ENCODE peak calls at places on chromosomes 3 and 15, in eight cellular contexts. One of them, this sample, is unnamed.

GRCh38 chr3:111794701-111795100 is 64.4 kb upstream of the PHLDB2 start:
- DNase-seq in D341Med: no peak
- DNase-seq in activated naive CD4-positive, alpha-beta T cell: no peak
- DNase-seq in stimulated activated CD8-positive, alpha-beta memory T cell treated with anti-CD3 and anti-CD28 coated beads, Interleukin-15, amount 100 ng/mL, for 24 hours: no peak
- DNase-seq in Calu3: no peak
- DNase-seq in ELR: no peak
- DNase-seq in activated naive CD8-positive, alpha-beta T cell treated with anti-CD3 and anti-CD28 coated beads, Interleukin-2, amount 50 U/mL, for 24 hours: no peak
- DNase-seq in HuH-7: no peak
- DNase-seq in this sample: no peak

GRCh38 chr3:197550489-197550888 is 5.3 kb downstream of the BDH1 start:
- DNase-seq in ELR: no peak
- DNase-seq in activated naive CD8-positive, alpha-beta T cell treated with anti-CD3 and anti-CD28 coated beads, Interleukin-2, amount 50 U/mL, for 24 hours: no peak
- DNase-seq in stimulated activated CD8-positive, alpha-beta memory T cell treated with anti-CD3 and anti-CD28 coated beads, Interleukin-15, amount 100 ng/mL, for 24 hours: no peak
- DNase-seq in activated naive CD4-positive, alpha-beta T cell: no peak
- DNase-seq in D341Med: no peak
- DNase-seq in Calu3: no peak
- DNase-seq in HuH-7: no peak
- DNase-seq in this sample: no peak

GRCh38 chr3:40169983-40170382 is 139.5 kb upstream of the EIF1B start:
- DNase-seq in activated naive CD4-positive, alpha-beta T cell: no peak
- DNase-seq in ELR: no peak
- DNase-seq in Calu3: no peak
- DNase-seq in D341Med: no peak
- DNase-seq in HuH-7: no peak
- DNase-seq in stimulated activated CD8-positive, alpha-beta memory T cell treated with anti-CD3 and anti-CD28 coated beads, Interleukin-15, amount 100 ng/mL, for 24 hours: no peak
- DNase-seq in activated naive CD8-positive, alpha-beta T cell treated with anti-CD3 and anti-CD28 coated beads, Interleukin-2, amount 50 U/mL, for 24 hours: no peak
- DNase-seq in this sample: no peak

GRCh38 chr15:64897345-64897985 is 14.2 kb upstream of the ANKDD1A start:
- DNase-seq in Calu3: peak; percentile 24
- DNase-seq in stimulated activated CD8-positive, alpha-beta memory T cell treated with anti-CD3 and anti-CD28 coated beads, Interleukin-15, amount 100 ng/mL, for 24 hours: no peak
- DNase-seq in D341Med: peak; percentile 10
- DNase-seq in ELR: peak; percentile 82
- DNase-seq in activated naive CD4-positive, alpha-beta T cell: no peak
- DNase-seq in HuH-7: no peak
- DNase-seq in activated naive CD8-positive, alpha-beta T cell treated with anti-CD3 and anti-CD28 coated beads, Interleukin-2, amount 50 U/mL, for 24 hours: no peak
- DNase-seq in this sample: no peak

GRCh38 chr3:130935761-130936160 is 41.9 kb downstream of the ATP2C1 start:
- DNase-seq in activated naive CD8-positive, alpha-beta T cell treated with anti-CD3 and anti-CD28 coated beads, Interleukin-2, amount 50 U/mL, for 24 hours: no peak
- DNase-seq in HuH-7: no peak
- DNase-seq in activated naive CD4-positive, alpha-beta T cell: no peak
- DNase-seq in Calu3: no peak
- DNase-seq in D341Med: no peak
- DNase-seq in ELR: peak; percentile 75
- DNase-seq in stimulated activated CD8-positive, alpha-beta memory T cell treated with anti-CD3 and anti-CD28 coated beads, Interleukin-15, amount 100 ng/mL, for 24 hours: no peak
- DNase-seq in this sample: no peak

GRCh38 chr3:193499152-193499551 is 55.5 kb downstream of the ATP13A4 start:
- DNase-seq in ELR: no peak
- DNase-seq in D341Med: no peak
- DNase-seq in Calu3: no peak
- DNase-seq in activated naive CD8-positive, alpha-beta T cell treated with anti-CD3 and anti-CD28 coated beads, Interleukin-2, amount 50 U/mL, for 24 hours: no peak
- DNase-seq in stimulated activated CD8-positive, alpha-beta memory T cell treated with anti-CD3 and anti-CD28 coated beads, Interleukin-15, amount 100 ng/mL, for 24 hours: no peak
- DNase-seq in activated naive CD4-positive, alpha-beta T cell: no peak
- DNase-seq in HuH-7: peak; percentile 6
- DNase-seq in this sample: no peak

GRCh38 chr3:22996926-22997600 is 206.1 kb upstream of the UBE2E2 start:
- DNase-seq in activated naive CD4-positive, alpha-beta T cell: no peak
- DNase-seq in stimulated activated CD8-positive, alpha-beta memory T cell treated with anti-CD3 and anti-CD28 coated beads, Interleukin-15, amount 100 ng/mL, for 24 hours: no peak
- DNase-seq in ELR: no peak
- DNase-seq in HuH-7: no peak
- DNase-seq in activated naive CD8-positive, alpha-beta T cell treated with anti-CD3 and anti-CD28 coated beads, Interleukin-2, amount 50 U/mL, for 24 hours: no peak
- DNase-seq in Calu3: no peak
- DNase-seq in D341Med: no peak
- DNase-seq in this sample: no peak

GRCh38 chr15:41603941-41604660 is 45.1 kb downstream of the TYRO3 start:
- DNase-seq in HuH-7: peak; percentile 55
- DNase-seq in ELR: peak; percentile 86
- DNase-seq in Calu3: peak; percentile 56
- DNase-seq in activated naive CD8-positive, alpha-beta T cell treated with anti-CD3 and anti-CD28 coated beads, Interleukin-2, amount 50 U/mL, for 24 hours: peak; percentile 56
- DNase-seq in activated naive CD4-positive, alpha-beta T cell: no peak
- DNase-seq in D341Med: peak; percentile 82
- DNase-seq in stimulated activated CD8-positive, alpha-beta memory T cell treated with anti-CD3 and anti-CD28 coated beads, Interleukin-15, amount 100 ng/mL, for 24 hours: no peak
- DNase-seq in this sample: peak; percentile 46

GRCh38 chr15:47185222-47185800 is 532.0 kb upstream of the SEMA6D start:
- DNase-seq in activated naive CD8-positive, alpha-beta T cell treated with anti-CD3 and anti-CD28 coated beads, Interleukin-2, amount 50 U/mL, for 24 hours: no peak
- DNase-seq in HuH-7: no peak
- DNase-seq in ELR: no peak
- DNase-seq in Calu3: no peak
- DNase-seq in activated naive CD4-positive, alpha-beta T cell: no peak
- DNase-seq in D341Med: peak; percentile 41
- DNase-seq in stimulated activated CD8-positive, alpha-beta memory T cell treated with anti-CD3 and anti-CD28 coated beads, Interleukin-15, amount 100 ng/mL, for 24 hours: no peak
- DNase-seq in this sample: no peak

GRCh38 chr3:194491996-194492395 is 5.2 kb upstream of the ATP13A3 start:
- DNase-seq in stimulated activated CD8-positive, alpha-beta memory T cell treated with anti-CD3 and anti-CD28 coated beads, Interleukin-15, amount 100 ng/mL, for 24 hours: no peak
- DNase-seq in activated naive CD8-positive, alpha-beta T cell treated with anti-CD3 and anti-CD28 coated beads, Interleukin-2, amount 50 U/mL, for 24 hours: no peak
- DNase-seq in D341Med: no peak
- DNase-seq in activated naive CD4-positive, alpha-beta T cell: no peak
- DNase-seq in Calu3: no peak
- DNase-seq in HuH-7: no peak
- DNase-seq in ELR: no peak
- DNase-seq in this sample: no peak

GRCh38 chr3:14429237-14429636 is 26.8 kb downstream of the SLC6A6 start:
- DNase-seq in stimulated activated CD8-positive, alpha-beta memory T cell treated with anti-CD3 and anti-CD28 coated beads, Interleukin-15, amount 100 ng/mL, for 24 hours: no peak
- DNase-seq in activated naive CD4-positive, alpha-beta T cell: no peak
- DNase-seq in HuH-7: no peak
- DNase-seq in ELR: no peak
- DNase-seq in activated naive CD8-positive, alpha-beta T cell treated with anti-CD3 and anti-CD28 coated beads, Interleukin-2, amount 50 U/mL, for 24 hours: no peak
- DNase-seq in Calu3: no peak
- DNase-seq in D341Med: peak; percentile 86
- DNase-seq in this sample: no peak

GRCh38 chr15:66986951-66987350 is 78.5 kb upstream of the SMAD3 start:
- DNase-seq in HuH-7: no peak
- DNase-seq in activated naive CD4-positive, alpha-beta T cell: no peak
- DNase-seq in activated naive CD8-positive, alpha-beta T cell treated with anti-CD3 and anti-CD28 coated beads, Interleukin-2, amount 50 U/mL, for 24 hours: no peak
- DNase-seq in stimulated activated CD8-positive, alpha-beta memory T cell treated with anti-CD3 and anti-CD28 coated beads, Interleukin-15, amount 100 ng/mL, for 24 hours: no peak
- DNase-seq in D341Med: no peak
- DNase-seq in ELR: no peak
- DNase-seq in Calu3: no peak
- DNase-seq in this sample: no peak

GRCh38 chr15:81054236-81054635 is 53.5 kb downstream of the TLNRD1 start:
- DNase-seq in HuH-7: no peak
- DNase-seq in Calu3: no peak
- DNase-seq in ELR: no peak
- DNase-seq in D341Med: no peak
- DNase-seq in stimulated activated CD8-positive, alpha-beta memory T cell treated with anti-CD3 and anti-CD28 coated beads, Interleukin-15, amount 100 ng/mL, for 24 hours: no peak
- DNase-seq in activated naive CD8-positive, alpha-beta T cell treated with anti-CD3 and anti-CD28 coated beads, Interleukin-2, amount 50 U/mL, for 24 hours: no peak
- DNase-seq in activated naive CD4-positive, alpha-beta T cell: no peak
- DNase-seq in this sample: no peak

GRCh38 chr3:65107174-65107573 is 419.4 kb upstream of the ADAMTS9 start:
- DNase-seq in Calu3: no peak
- DNase-seq in activated naive CD4-positive, alpha-beta T cell: no peak
- DNase-seq in HuH-7: no peak
- DNase-seq in stimulated activated CD8-positive, alpha-beta memory T cell treated with anti-CD3 and anti-CD28 coated beads, Interleukin-15, amount 100 ng/mL, for 24 hours: no peak
- DNase-seq in D341Med: no peak
- DNase-seq in ELR: no peak
- DNase-seq in activated naive CD8-positive, alpha-beta T cell treated with anti-CD3 and anti-CD28 coated beads, Interleukin-2, amount 50 U/mL, for 24 hours: no peak
- DNase-seq in this sample: no peak

GRCh38 chr15:86382341-86382740 is 302.7 kb downstream of the AGBL1 start:
- DNase-seq in activated naive CD4-positive, alpha-beta T cell: no peak
- DNase-seq in Calu3: no peak
- DNase-seq in ELR: no peak
- DNase-seq in activated naive CD8-positive, alpha-beta T cell treated with anti-CD3 and anti-CD28 coated beads, Interleukin-2, amount 50 U/mL, for 24 hours: no peak
- DNase-seq in stimulated activated CD8-positive, alpha-beta memory T cell treated with anti-CD3 and anti-CD28 coated beads, Interleukin-15, amount 100 ng/mL, for 24 hours: no peak
- DNase-seq in HuH-7: no peak
- DNase-seq in D341Med: no peak
- DNase-seq in this sample: no peak

GRCh38 chr3:5317572-5317971 is 130.1 kb downstream of the EDEM1 start:
- DNase-seq in ELR: no peak
- DNase-seq in D341Med: no peak
- DNase-seq in Calu3: peak; percentile 42
- DNase-seq in HuH-7: no peak
- DNase-seq in stimulated activated CD8-positive, alpha-beta memory T cell treated with anti-CD3 and anti-CD28 coated beads, Interleukin-15, amount 100 ng/mL, for 24 hours: no peak
- DNase-seq in activated naive CD8-positive, alpha-beta T cell treated with anti-CD3 and anti-CD28 coated beads, Interleukin-2, amount 50 U/mL, for 24 hours: no peak
- DNase-seq in activated naive CD4-positive, alpha-beta T cell: no peak
- DNase-seq in this sample: no peak

GRCh38 chr3:12993623-12994356 is 79.4 kb downstream of the IQSEC1 start:
- DNase-seq in ELR: peak; percentile 23
- DNase-seq in stimulated activated CD8-positive, alpha-beta memory T cell treated with anti-CD3 and anti-CD28 coated beads, Interleukin-15, amount 100 ng/mL, for 24 hours: no peak
- DNase-seq in activated naive CD4-positive, alpha-beta T cell: no peak
- DNase-seq in activated naive CD8-positive, alpha-beta T cell treated with anti-CD3 and anti-CD28 coated beads, Interleukin-2, amount 50 U/mL, for 24 hours: no peak
- DNase-seq in Calu3: no peak
- DNase-seq in D341Med: peak; percentile 72
- DNase-seq in HuH-7: peak; percentile 60
- DNase-seq in this sample: no peak

GRCh38 chr3:75192065-75192658 is 472.0 kb upstream of the FRG2C start:
- DNase-seq in activated naive CD8-positive, alpha-beta T cell treated with anti-CD3 and anti-CD28 coated beads, Interleukin-2, amount 50 U/mL, for 24 hours: peak; percentile 55
- DNase-seq in HuH-7: no peak
- DNase-seq in activated naive CD4-positive, alpha-beta T cell: peak; percentile 0
- DNase-seq in ELR: peak; percentile 31
- DNase-seq in D341Med: peak; percentile 54
- DNase-seq in Calu3: peak; percentile 59
- DNase-seq in stimulated activated CD8-positive, alpha-beta memory T cell treated with anti-CD3 and anti-CD28 coated beads, Interleukin-15, amount 100 ng/mL, for 24 hours: peak; percentile 14
- DNase-seq in this sample: peak; percentile 48

GRCh38 chr15:28273468-28273867 is 48.5 kb downstream of the HERC2 start:
- DNase-seq in activated naive CD8-positive, alpha-beta T cell treated with anti-CD3 and anti-CD28 coated beads, Interleukin-2, amount 50 U/mL, for 24 hours: no peak
- DNase-seq in activated naive CD4-positive, alpha-beta T cell: no peak
- DNase-seq in stimulated activated CD8-positive, alpha-beta memory T cell treated with anti-CD3 and anti-CD28 coated beads, Interleukin-15, amount 100 ng/mL, for 24 hours: no peak
- DNase-seq in ELR: no peak
- DNase-seq in D341Med: no peak
- DNase-seq in Calu3: no peak
- DNase-seq in HuH-7: no peak
- DNase-seq in this sample: no peak

GRCh38 chr15:95192923-95193322 is 961.6 kb downstream of the MCTP2 start:
- DNase-seq in D341Med: no peak
- DNase-seq in stimulated activated CD8-positive, alpha-beta memory T cell treated with anti-CD3 and anti-CD28 coated beads, Interleukin-15, amount 100 ng/mL, for 24 hours: no peak
- DNase-seq in Calu3: no peak
- DNase-seq in activated naive CD4-positive, alpha-beta T cell: no peak
- DNase-seq in HuH-7: no peak
- DNase-seq in ELR: no peak
- DNase-seq in activated naive CD8-positive, alpha-beta T cell treated with anti-CD3 and anti-CD28 coated beads, Interleukin-2, amount 50 U/mL, for 24 hours: no peak
- DNase-seq in this sample: no peak

GRCh38 chr3:196141866-196142673 is 60.2 kb upstream of the TFRC start:
- DNase-seq in stimulated activated CD8-positive, alpha-beta memory T cell treated with anti-CD3 and anti-CD28 coated beads, Interleukin-15, amount 100 ng/mL, for 24 hours: no peak
- DNase-seq in activated naive CD8-positive, alpha-beta T cell treated with anti-CD3 and anti-CD28 coated beads, Interleukin-2, amount 50 U/mL, for 24 hours: no peak
- DNase-seq in activated naive CD4-positive, alpha-beta T cell: no peak
- DNase-seq in D341Med: no peak
- DNase-seq in ELR: no peak
- DNase-seq in HuH-7: no peak
- DNase-seq in Calu3: peak; percentile 47
- DNase-seq in this sample: no peak

GRCh38 chr15:66233487-66234415 is 19.8 kb downstream of the MEGF11 start:
- DNase-seq in D341Med: no peak
- DNase-seq in activated naive CD8-positive, alpha-beta T cell treated with anti-CD3 and anti-CD28 coated beads, Interleukin-2, amount 50 U/mL, for 24 hours: no peak
- DNase-seq in stimulated activated CD8-positive, alpha-beta memory T cell treated with anti-CD3 and anti-CD28 coated beads, Interleukin-15, amount 100 ng/mL, for 24 hours: no peak
- DNase-seq in ELR: peak; percentile 39
- DNase-seq in activated naive CD4-positive, alpha-beta T cell: no peak
- DNase-seq in Calu3: no peak
- DNase-seq in HuH-7: no peak
- DNase-seq in this sample: no peak

GRCh38 chr15:65028338-65028737 is 1.1 kb downstream of the MTFMT start:
- DNase-seq in ELR: no peak
- DNase-seq in stimulated activated CD8-positive, alpha-beta memory T cell treated with anti-CD3 and anti-CD28 coated beads, Interleukin-15, amount 100 ng/mL, for 24 hours: no peak
- DNase-seq in activated naive CD8-positive, alpha-beta T cell treated with anti-CD3 and anti-CD28 coated beads, Interleukin-2, amount 50 U/mL, for 24 hours: no peak
- DNase-seq in D341Med: no peak
- DNase-seq in activated naive CD4-positive, alpha-beta T cell: no peak
- DNase-seq in Calu3: no peak
- DNase-seq in HuH-7: no peak
- DNase-seq in this sample: peak; percentile 20

GRCh38 chr15:58057559-58057958 is 8.0 kb downstream of the ALDH1A2 start:
- DNase-seq in HuH-7: no peak
- DNase-seq in activated naive CD8-positive, alpha-beta T cell treated with anti-CD3 and anti-CD28 coated beads, Interleukin-2, amount 50 U/mL, for 24 hours: no peak
- DNase-seq in D341Med: no peak
- DNase-seq in ELR: no peak
- DNase-seq in activated naive CD4-positive, alpha-beta T cell: no peak
- DNase-seq in Calu3: peak; percentile 36
- DNase-seq in stimulated activated CD8-positive, alpha-beta memory T cell treated with anti-CD3 and anti-CD28 coated beads, Interleukin-15, amount 100 ng/mL, for 24 hours: no peak
- DNase-seq in this sample: no peak

GRCh38 chr15:31328999-31329639 is 2.5 kb downstream of the KLF13 start:
- DNase-seq in stimulated activated CD8-positive, alpha-beta memory T cell treated with anti-CD3 and anti-CD28 coated beads, Interleukin-15, amount 100 ng/mL, for 24 hours: no peak
- DNase-seq in Calu3: peak; percentile 4
- DNase-seq in HuH-7: no peak
- DNase-seq in activated naive CD8-positive, alpha-beta T cell treated with anti-CD3 and anti-CD28 coated beads, Interleukin-2, amount 50 U/mL, for 24 hours: peak; percentile 53
- DNase-seq in ELR: no peak
- DNase-seq in activated naive CD4-positive, alpha-beta T cell: no peak
- DNase-seq in D341Med: no peak
- DNase-seq in this sample: no peak

GRCh38 chr3:149356044-149356592 is 21.3 kb downstream of the TM4SF1 start:
- DNase-seq in activated naive CD8-positive, alpha-beta T cell treated with anti-CD3 and anti-CD28 coated beads, Interleukin-2, amount 50 U/mL, for 24 hours: no peak
- DNase-seq in ELR: no peak
- DNase-seq in activated naive CD4-positive, alpha-beta T cell: no peak
- DNase-seq in stimulated activated CD8-positive, alpha-beta memory T cell treated with anti-CD3 and anti-CD28 coated beads, Interleukin-15, amount 100 ng/mL, for 24 hours: no peak
- DNase-seq in Calu3: peak; percentile 45
- DNase-seq in HuH-7: no peak
- DNase-seq in D341Med: no peak
- DNase-seq in this sample: no peak

GRCh38 chr15:81411969-81412633 is 38.1 kb upstream of the TMC3 start:
- DNase-seq in activated naive CD4-positive, alpha-beta T cell: no peak
- DNase-seq in Calu3: no peak
- DNase-seq in activated naive CD8-positive, alpha-beta T cell treated with anti-CD3 and anti-CD28 coated beads, Interleukin-2, amount 50 U/mL, for 24 hours: no peak
- DNase-seq in stimulated activated CD8-positive, alpha-beta memory T cell treated with anti-CD3 and anti-CD28 coated beads, Interleukin-15, amount 100 ng/mL, for 24 hours: no peak
- DNase-seq in D341Med: no peak
- DNase-seq in HuH-7: no peak
- DNase-seq in ELR: no peak
- DNase-seq in this sample: no peak

This sample was measured in Jurkat, Clone E6-1.